ENCODE peak calls at places on chromosomes 12 and 14, in four cellular contexts. One of them, this sample, is unnamed.

GRCh38 chr12:119911147-119911546 is 34.0 kb upstream of the CIT start:
- DNase-seq in breast epithelium: no peak
- DNase-seq in HCT116: no peak
- DNase-seq in body of pancreas: no peak
- DNase-seq in this sample: no peak

GRCh38 chr14:51236314-51236713 is 3.7 kb upstream of the TMX1 start:
- DNase-seq in breast epithelium: no peak
- DNase-seq in HCT116: no peak
- DNase-seq in body of pancreas: no peak
- DNase-seq in this sample: no peak

GRCh38 chr12:105198961-105199360 is 37.0 kb downstream of the APPL2 start:
- DNase-seq in breast epithelium: no peak
- DNase-seq in HCT116: no peak
- DNase-seq in body of pancreas: no peak
- DNase-seq in this sample: no peak

GRCh38 chr14:59482471-59483331 is 1.5 kb downstream of the L3HYPDH start:
- DNase-seq in breast epithelium: no peak
- DNase-seq in HCT116: peak; percentile 60
- DNase-seq in body of pancreas: peak; percentile 54
- DNase-seq in this sample: peak; percentile 32

GRCh38 chr12:56219840-56220239 is 1.9 kb downstream of the RNF41 start:
- DNase-seq in breast epithelium: no peak
- DNase-seq in HCT116: no peak
- DNase-seq in body of pancreas: no peak
- DNase-seq in this sample: no peak

GRCh38 chr12:106301611-106302321 is 767 bp upstream of the TCP11L2 start:
- DNase-seq in breast epithelium: peak; percentile 54
- DNase-seq in HCT116: no peak
- DNase-seq in body of pancreas: peak; percentile 91
- DNase-seq in this sample: peak; percentile 22

GRCh38 chr12:50110762-50111416 is 1.1 kb upstream of the COX14 start:
- DNase-seq in breast epithelium: no peak
- DNase-seq in HCT116: no peak
- DNase-seq in body of pancreas: peak; percentile 78
- DNase-seq in this sample: peak; percentile 82

GRCh38 chr14:75578099-75578785 is at the start of gene FLVCR2:
- DNase-seq in breast epithelium: peak; percentile 82
- DNase-seq in HCT116: no peak
- DNase-seq in body of pancreas: peak; percentile 79
- DNase-seq in this sample: peak; percentile 59

GRCh38 chr14:104296388-104297312 is 158.3 kb downstream of the KIF26A start:
- DNase-seq in breast epithelium: peak; percentile 43
- DNase-seq in HCT116: no peak
- DNase-seq in body of pancreas: peak; percentile 3
- DNase-seq in this sample: no peak

GRCh38 chr12:111186347-111186746 is 182.5 kb downstream of the PHETA1 start:
- DNase-seq in breast epithelium: no peak
- DNase-seq in HCT116: no peak
- DNase-seq in body of pancreas: no peak
- DNase-seq in this sample: no peak

GRCh38 chr14:93959239-93960107 is 16.9 kb downstream of the ASB2 start:
- DNase-seq in breast epithelium: peak; percentile 54
- DNase-seq in HCT116: peak; percentile 88
- DNase-seq in body of pancreas: peak; percentile 79
- DNase-seq in this sample: peak; percentile 90
- TF ChIP-seq POLR2A in breast epithelium: no peak
- TF ChIP-seq POLR2A in HCT116: no peak
- TF ChIP-seq POLR2A in body of pancreas: no peak
- TF ChIP-seq POLR2A in this sample: no peak

GRCh38 chr14:105702275-105702817 is 176.0 kb downstream of the TMEM121 start:
- DNase-seq in breast epithelium: no peak
- DNase-seq in HCT116: no peak
- DNase-seq in body of pancreas: no peak
- DNase-seq in this sample: no peak
- TF ChIP-seq POLR2A in breast epithelium: no peak
- TF ChIP-seq POLR2A in HCT116: no peak
- TF ChIP-seq POLR2A in body of pancreas: no peak
- TF ChIP-seq POLR2A in this sample: no peak

GRCh38 chr12:89350260-89350659 is 2.0 kb downstream of the DUSP6 start:
- DNase-seq in breast epithelium: no peak
- DNase-seq in HCT116: no peak
- DNase-seq in body of pancreas: no peak
- DNase-seq in this sample: no peak

GRCh38 chr12:89350661-89351488 is 1.4 kb downstream of the DUSP6 start:
- DNase-seq in breast epithelium: no peak
- DNase-seq in HCT116: no peak
- DNase-seq in body of pancreas: peak; percentile 31
- DNase-seq in this sample: no peak

GRCh38 chr12:89348894-89349669 is 3.2 kb downstream of the DUSP6 start:
- DNase-seq in breast epithelium: no peak
- DNase-seq in HCT116: no peak
- DNase-seq in body of pancreas: no peak
- DNase-seq in this sample: no peak

GRCh38 chr12:89351489-89352241 is 636 bp downstream of the DUSP6 start:
- DNase-seq in breast epithelium: no peak
- DNase-seq in HCT116: no peak
- DNase-seq in body of pancreas: peak; percentile 59
- DNase-seq in this sample: no peak

GRCh38 chr12:89349814-89350213 is 2.5 kb downstream of the DUSP6 start:
- DNase-seq in breast epithelium: no peak
- DNase-seq in HCT116: no peak
- DNase-seq in body of pancreas: peak; percentile 40
- DNase-seq in this sample: peak; percentile 30
- TF ChIP-seq POLR2A in breast epithelium: peak; percentile 12
- TF ChIP-seq POLR2A in HCT116: no peak
- TF ChIP-seq POLR2A in body of pancreas: peak; percentile 63
- TF ChIP-seq POLR2A in this sample: no peak

DNA sequence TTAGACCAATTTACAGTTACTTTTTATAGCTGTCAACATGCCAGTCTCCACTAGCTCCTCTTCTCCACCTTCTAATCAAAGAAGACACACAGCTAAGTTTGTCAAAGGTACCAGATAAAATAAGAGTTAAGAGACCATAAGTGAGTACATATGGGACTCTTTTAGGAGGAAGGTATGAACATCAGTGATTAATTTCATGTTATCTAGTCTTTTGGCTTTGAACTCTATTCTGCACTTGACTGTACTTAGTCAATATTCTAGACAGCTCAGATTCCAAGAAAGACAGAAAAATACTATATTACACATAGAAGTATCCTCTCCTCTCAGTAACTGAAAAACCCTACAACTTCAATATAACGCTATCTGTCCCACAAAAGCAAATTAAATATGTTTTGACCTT is 28.1 kb downstream of the CAPRIN2 start:
- DNase-seq in breast epithelium: no peak
- DNase-seq in HCT116: no peak
- DNase-seq in body of pancreas: no peak
- DNase-seq in this sample: no peak
- TF ChIP-seq POLR2A in breast epithelium: no peak
- TF ChIP-seq POLR2A in HCT116: no peak
- TF ChIP-seq POLR2A in body of pancreas: no peak
- TF ChIP-seq POLR2A in this sample: no peak